ENCODE peak calls at places on chromosomes 5 and 9, in ten cellular contexts. W is psoas muscle; Z is GOT3; L is posterior vena cava; C is EL; I is right atrium auricular region; G is anterior cingulate cortex; Q is activated T-helper 1 cell treated with anti-CD3 and anti-CD28 coated beads, Interleukin-12 subunit alpha, Interleukin-12 subunit beta, Interleukin-2, Interleukin-4 antibody, amounts not matched to agents 30 ng/mL and 10 ng/mL and 1 ng/mL, durations not matched to agents 14 hours and 24 hours and 36 hours; K is OCI-LY7; M is adipocyte. A is an unnamed sample.

GRCh38 chr5:61330341-61330878 is 1.6 kb upstream of the ZSWIM6 start:
- DNase-seq in W (peak), Z (no peak), L (peak), C (peak), I (no peak), G (no peak), Q (no peak), K (no peak), M (peak), A (no peak)

GRCh38 chr5:160787247-160787646 is 64.8 kb downstream of the ATP10B start:
- DNase-seq in W (no peak), Z (no peak), L (no peak), C (no peak), I (no peak), G (no peak), Q (no peak), K (peak), M (no peak), A (no peak)

GRCh38 chr5:146510528-146510927 is 5.5 kb downstream of the GPR151 start:
- DNase-seq in W (no peak), Z (no peak), L (no peak), C (peak), I (no peak), G (no peak), Q (no peak), K (no peak), M (peak), A (no peak)

GRCh38 chr9:91599564-91599963 is 175.9 kb upstream of the NFIL3 start:
- DNase-seq in W (no peak), Z (no peak), L (no peak), C (no peak), I (no peak), G (no peak), Q (no peak), K (no peak), M (no peak), A (no peak)

GRCh38 chr9:126722922-126723806 is 81.7 kb upstream of the ZBTB43 start:
- DNase-seq in W (peak), Z (no peak), L (peak), C (peak), I (no peak), G (no peak), Q (peak), K (peak), M (peak), A (peak)

GRCh38 chr9:19410195-19410503 is 1.3 kb downstream of the ACER2 start:
- DNase-seq in W (no peak), Z (no peak), L (no peak), C (no peak), I (no peak), G (no peak), Q (no peak), K (no peak), M (no peak), A (no peak)

GRCh38 chr9:134619456-134619982 is 22.1 kb upstream of the COL5A1 start:
- DNase-seq in W (no peak), Z (no peak), L (no peak), C (no peak), I (peak), G (no peak), Q (no peak), K (no peak), M (no peak), A (no peak)

GRCh38 chr9:87194471-87194870 is 247.2 kb upstream of the GAS1 start:
- DNase-seq in W (no peak), Z (no peak), L (no peak), C (peak), I (no peak), G (no peak), Q (no peak), K (no peak), M (peak), A (no peak)

GRCh38 chr5:138159666-138160065 is 18.8 kb downstream of the BRD8 start:
- DNase-seq in W (no peak), Z (no peak), L (no peak), C (no peak), I (no peak), G (no peak), Q (no peak), K (no peak), M (no peak), A (no peak)

GRCh38 chr5:77239126-77239741 is 28.8 kb downstream of the PDE8B start:
- DNase-seq in W (no peak), Z (no peak), L (no peak), C (peak), I (no peak), G (no peak), Q (no peak), K (peak), M (peak), A (no peak)

GRCh38 chr9:16794871-16795639 is 75.4 kb downstream of the BNC2 start:
- DNase-seq in W (peak), Z (no peak), L (peak), C (peak), I (peak), G (no peak), Q (no peak), K (no peak), M (peak), A (no peak)

GRCh38 chr5:142959683-142960308 is 189.6 kb downstream of the ARHGAP26 start:
- DNase-seq in W (no peak), Z (no peak), L (no peak), C (no peak), I (no peak), G (no peak), Q (no peak), K (no peak), M (no peak), A (no peak)

GRCh38 chr9:77879344-77880089 is 152.1 kb downstream of the GNAQ start:
- DNase-seq in W (no peak), Z (no peak), L (peak), C (peak), I (no peak), G (no peak), Q (no peak), K (no peak), M (no peak), A (no peak)

GRCh38 chr9:114047717-114048116 is 30.4 kb downstream of the AMBP start:
- DNase-seq in W (no peak), Z (no peak), L (peak), C (peak), I (peak), G (no peak), Q (no peak), K (peak), M (peak), A (no peak)

GRCh38 chr5:19554524-19554923 is 433.5 kb downstream of the CDH18 start:
- DNase-seq in W (no peak), Z (no peak), L (no peak), C (no peak), I (no peak), G (no peak), Q (no peak), K (no peak), M (no peak), A (no peak)

GRCh38 chr9:126548312-126548711 is 65.4 kb upstream of the LMX1B start:
- DNase-seq in W (no peak), Z (no peak), L (no peak), C (no peak), I (no peak), G (no peak), Q (no peak), K (no peak), M (no peak), A (no peak)

GRCh38 chr5:115296130-115296997 is at the start of gene CCDC112:
- DNase-seq in W (peak), Z (peak), L (peak), C (peak), I (no peak), G (peak), Q (peak), K (peak), M (peak), A (no peak)

GRCh38 chr9:78371981-78372380 is 75.1 kb downstream of the PSAT1 start:
- DNase-seq in W (no peak), Z (no peak), L (no peak), C (no peak), I (no peak), G (no peak), Q (no peak), K (no peak), M (no peak), A (no peak)

GRCh38 chr9:133323991-133324703 is 11.8 kb downstream of the SURF6 start:
- DNase-seq in W (no peak), Z (no peak), L (no peak), C (no peak), I (no peak), G (no peak), Q (no peak), K (no peak), M (no peak), A (no peak)

GRCh38 chr5:153299891-153300290 is 190.6 kb upstream of the GRIA1 start:
- DNase-seq in W (no peak), Z (no peak), L (no peak), C (no peak), I (no peak), G (no peak), Q (no peak), K (no peak), M (no peak), A (no peak)

GRCh38 chr5:108380531-108381021 is 1.3 kb downstream of the FBXL17 start:
- DNase-seq in W (peak), Z (no peak), L (peak), C (peak), I (no peak), G (no peak), Q (peak), K (peak), M (peak), A (no peak)

GRCh38 chr9:117170567-117170966 is 244.3 kb downstream of the ASTN2 start:
- DNase-seq in W (no peak), Z (no peak), L (no peak), C (no peak), I (no peak), G (no peak), Q (no peak), K (no peak), M (no peak), A (peak)

GRCh38 chr5:134145779-134146581 is 30.8 kb downstream of the SKP1 start:
- DNase-seq in W (peak), Z (no peak), L (peak), C (peak), I (peak), G (peak), Q (peak), K (peak), M (peak), A (peak)

GRCh38 chr5:6814816-6815215 is 101.6 kb downstream of the TENT4A start:
- DNase-seq in W (no peak), Z (no peak), L (no peak), C (no peak), I (no peak), G (no peak), Q (no peak), K (no peak), M (no peak), A (peak)

GRCh38 chr9:114396558-114397218 is 8.9 kb upstream of the AKNA start:
- DNase-seq in W (no peak), Z (no peak), L (no peak), C (peak), I (peak), G (no peak), Q (no peak), K (peak), M (peak), A (no peak)

GRCh38 chr5:156411131-156411727 is 84.3 kb downstream of the SGCD start:
- DNase-seq in W (no peak), Z (no peak), L (no peak), C (peak), I (no peak), G (no peak), Q (no peak), K (no peak), M (peak), A (no peak)

GRCh38 chr9:5441043-5441442 is 3.3 kb upstream of the PLGRKT start:
- DNase-seq in W (no peak), Z (no peak), L (no peak), C (peak), I (no peak), G (no peak), Q (no peak), K (no peak), M (no peak), A (no peak)

GRCh38 chr5:60355181-60355580 is 344.8 kb downstream of the DEPDC1B start:
- DNase-seq in W (no peak), Z (no peak), L (no peak), C (no peak), I (no peak), G (no peak), Q (no peak), K (no peak), M (no peak), A (no peak)

GRCh38 chr5:31581498-31582099 is 49.5 kb downstream of the C5orf22 start:
- DNase-seq in W (no peak), Z (no peak), L (no peak), C (peak), I (no peak), G (no peak), Q (no peak), K (peak), M (peak), A (no peak)

GRCh38 chr5:14299666-14300065 is 156.5 kb downstream of the TRIO start:
- DNase-seq in W (no peak), Z (no peak), L (no peak), C (no peak), I (no peak), G (no peak), Q (no peak), K (no peak), M (no peak), A (no peak)

GRCh38 chr9:116726606-116727005 is 39.5 kb downstream of the TRIM32 start:
- DNase-seq in W (no peak), Z (no peak), L (no peak), C (no peak), I (no peak), G (no peak), Q (no peak), K (no peak), M (no peak), A (no peak)

GRCh38 chr9:14275331-14275730 is 38.6 kb downstream of the NFIB start:
- DNase-seq in W (no peak), Z (no peak), L (no peak), C (no peak), I (no peak), G (no peak), Q (no peak), K (no peak), M (no peak), A (no peak)

GRCh38 chr5:128470663-128471062 is 67.4 kb downstream of the FBN2 start:
- DNase-seq in W (no peak), Z (no peak), L (no peak), C (peak), I (no peak), G (no peak), Q (no peak), K (no peak), M (peak), A (no peak)

GRCh38 chr5:177325868-177326381 is 14.2 kb upstream of the MXD3 start:
- DNase-seq in W (no peak), Z (no peak), L (peak), C (peak), I (no peak), G (no peak), Q (no peak), K (no peak), M (no peak), A (no peak)

GRCh38 chr5:94361832-94362754 is 256.3 kb downstream of the KIAA0825 start:
- DNase-seq in W (no peak), Z (no peak), L (no peak), C (no peak), I (no peak), G (no peak), Q (no peak), K (no peak), M (no peak), A (no peak)

A was measured in esophagus muscularis mucosa.